ENCODE peak calls at places on chromosomes 13 and 19, in nine cellular contexts. E, O, R, D, J, B, Z, M and N are unnamed samples.

GRCh38 chr13:63285426-63285825 is 1869.8 kb upstream of the PCDH20 start:
- DNase-seq in E (peak; percentile 3), O (no peak), R (no peak), D (no peak), J (no peak), B (no peak), Z (no peak), M (no peak), N (no peak)

GRCh38 chr13:52695856-52696255 is 43.2 kb downstream of the SUGT1 start:
- DNase-seq in E (peak; percentile 89), O (peak; percentile 21), R (no peak), D (no peak), J (no peak), B (peak; percentile 9), Z (no peak), M (no peak), N (no peak)

GRCh38 chr13:21849323-21849722 is 178.4 kb downstream of the FGF9 start:
- DNase-seq in E (peak; percentile 44), O (peak; percentile 2), R (no peak), D (peak; percentile 4), J (no peak), B (peak; percentile 52), Z (no peak), M (no peak), N (peak; percentile 40)

GRCh38 chr13:113649212-113649611 is 8.8 kb downstream of the ATP4B start:
- DNase-seq in E (no peak), O (no peak), R (no peak), D (no peak), J (no peak), B (no peak), Z (no peak), M (peak; percentile 41), N (no peak)

GRCh38 chr13:89969996-89970709 is 1377.3 kb upstream of the MIR17HG start:
- DNase-seq in E (peak; percentile 92), O (no peak), R (no peak), D (no peak), J (no peak), B (no peak), Z (no peak), M (no peak), N (no peak)

GRCh38 chr13:98089246-98089645 is 53.6 kb upstream of the FARP1 start:
- DNase-seq in E (no peak), O (no peak), R (no peak), D (no peak), J (peak; percentile 61), B (peak; percentile 66), Z (no peak), M (no peak), N (no peak)

GRCh38 chr19:39031368-39032163 is 783 bp downstream of the FBXO27 start:
- DNase-seq in E (peak; percentile 87), O (peak; percentile 88), R (peak; percentile 72), D (peak; percentile 38), J (peak; percentile 33), B (peak; percentile 67), Z (peak; percentile 96), M (peak; percentile 90), N (peak; percentile 94)

GRCh38 chr13:112893570-112894422 is 75.2 kb upstream of the MCF2L start:
- DNase-seq in E (no peak), O (no peak), R (no peak), D (peak; percentile 86), J (no peak), B (peak; percentile 61), Z (no peak), M (no peak), N (peak; percentile 62)

GRCh38 chr19:40717325-40717879 is 490 bp downstream of the ITPKC start:
- DNase-seq in E (peak; percentile 52), O (no peak), R (no peak), D (no peak), J (no peak), B (no peak), Z (no peak), M (peak; percentile 83), N (no peak)

GRCh38 chr13:107441279-107441678 is 774.1 kb downstream of the LIG4 start:
- DNase-seq in E (peak; percentile 88), O (no peak), R (no peak), D (no peak), J (no peak), B (no peak), Z (no peak), M (no peak), N (no peak)

GRCh38 chr19:51321799-51322198 is 10.4 kb downstream of the IGLON5 start:
- DNase-seq in E (no peak), O (no peak), R (no peak), D (no peak), J (no peak), B (no peak), Z (no peak), M (no peak), N (no peak)

GRCh38 chr13:36674337-36675212 is 755 bp downstream of the SERTM1 start:
- DNase-seq in E (no peak), O (no peak), R (no peak), D (no peak), J (no peak), B (no peak), Z (no peak), M (peak; percentile 66), N (no peak)

GRCh38 chr19:38894968-38895367 is 4.5 kb downstream of the SIRT2 start:
- DNase-seq in E (no peak), O (no peak), R (no peak), D (no peak), J (no peak), B (no peak), Z (no peak), M (no peak), N (no peak)

GRCh38 chr13:95354680-95355487 is 53.6 kb upstream of the ABCC4 start:
- DNase-seq in E (no peak), O (no peak), R (no peak), D (no peak), J (no peak), B (no peak), Z (no peak), M (no peak), N (no peak)

GRCh38 chr19:5131031-5131865 is 162.3 kb downstream of the KDM4B start:
- DNase-seq in E (no peak), O (no peak), R (no peak), D (no peak), J (no peak), B (no peak), Z (no peak), M (no peak), N (no peak)

GRCh38 chr19:7194566-7194965 is 99.6 kb downstream of the INSR start:
- DNase-seq in E (no peak), O (no peak), R (no peak), D (no peak), J (no peak), B (no peak), Z (no peak), M (no peak), N (no peak)

GRCh38 chr13:112690242-112690943 is 555 bp downstream of the ATP11A start:
- DNase-seq in E (no peak), O (no peak), R (no peak), D (peak; percentile 76), J (no peak), B (peak; percentile 39), Z (no peak), M (no peak), N (no peak)

GRCh38 chr13:62129000-62129551 is 713.4 kb upstream of the PCDH20 start:
- DNase-seq in E (no peak), O (no peak), R (no peak), D (no peak), J (no peak), B (no peak), Z (no peak), M (no peak), N (no peak)

GRCh38 chr19:45469835-45470146 is 2.0 kb downstream of the FOSB start:
- DNase-seq in E (no peak), O (peak; percentile 72), R (no peak), D (peak; percentile 82), J (no peak), B (no peak), Z (no peak), M (no peak), N (peak; percentile 58)

GRCh38 chr19:6613711-6614110 is 22.8 kb upstream of the CD70 start:
- DNase-seq in E (no peak), O (no peak), R (no peak), D (no peak), J (no peak), B (no peak), Z (no peak), M (no peak), N (no peak)

GRCh38 chr19:3785464-3785937 is 680 bp downstream of the MATK start:
- DNase-seq in E (no peak), O (no peak), R (no peak), D (no peak), J (peak; percentile 6), B (no peak), Z (no peak), M (no peak), N (no peak)

GRCh38 chr13:109647046-109647445 is 139.3 kb downstream of the IRS2 start:
- DNase-seq in E (no peak), O (no peak), R (no peak), D (no peak), J (peak; percentile 19), B (peak; percentile 27), Z (no peak), M (no peak), N (no peak)

GRCh38 chr19:55136399-55137102 is 12.5 kb downstream of the TNNT1 start:
- DNase-seq in E (no peak), O (no peak), R (no peak), D (no peak), J (no peak), B (no peak), Z (no peak), M (no peak), N (no peak)

GRCh38 chr13:113765241-113765910 is 6.3 kb downstream of the TMEM255B start:
- DNase-seq in E (no peak), O (no peak), R (no peak), D (peak; percentile 31), J (no peak), B (peak; percentile 75), Z (no peak), M (peak; percentile 63), N (peak; percentile 27)

GRCh38 chr13:44305845-44306244 is 67.8 kb upstream of the SERP2 start:
- DNase-seq in E (no peak), O (no peak), R (no peak), D (peak; percentile 35), J (no peak), B (no peak), Z (no peak), M (no peak), N (peak; percentile 89)

GRCh38 chr19:52786078-52786463 is 520 bp downstream of the ZNF600 start:
- DNase-seq in E (no peak), O (no peak), R (no peak), D (no peak), J (no peak), B (peak; percentile 14), Z (no peak), M (no peak), N (peak; percentile 31)

GRCh38 chr19:51198641-51199040 is 26.2 kb upstream of the CD33 start:
- DNase-seq in E (no peak), O (no peak), R (no peak), D (no peak), J (no peak), B (no peak), Z (no peak), M (no peak), N (no peak)

GRCh38 chr13:28582892-28583240 is 76.1 kb upstream of the POMP start:
- DNase-seq in E (no peak), O (no peak), R (no peak), D (no peak), J (no peak), B (no peak), Z (no peak), M (no peak), N (no peak)

GRCh38 chr13:91273675-91274074 is 73.8 kb upstream of the MIR17HG start:
- DNase-seq in E (no peak), O (no peak), R (no peak), D (no peak), J (no peak), B (no peak), Z (no peak), M (no peak), N (no peak)

GRCh38 chr13:43934273-43934672 is 54.6 kb downstream of the LACC1 start:
- DNase-seq in E (no peak), O (no peak), R (no peak), D (no peak), J (no peak), B (no peak), Z (no peak), M (no peak), N (no peak)

GRCh38 chr19:50725218-50725931 is 2.2 kb downstream of the CLEC11A start:
- DNase-seq in E (no peak), O (no peak), R (no peak), D (no peak), J (no peak), B (no peak), Z (no peak), M (no peak), N (no peak)